ENCODE peak calls at places on chromosomes 1 and 21, in nine cellular contexts. E is frontal cortex; W is brain microvascular endothelial cell; O is HCEC 1CT; Q is mucosa of descending colon; V is CD4-positive, alpha-beta T cell; I is Caki2; N is GM20000; B is M059J. G is an unnamed sample.

GRCh38 chr1:226977288-226977972 is 37.3 kb downstream of the COQ8A start:
- DNase-seq in O (no peak), B (no peak), W (no peak), N (no peak), Q (no peak), I (no peak), E (no peak), V (no peak), G (no peak)

GRCh38 chr1:6279721-6280383 is 19.0 kb upstream of the GPR153 start:
- DNase-seq in B (no peak), I (no peak), N (no peak), E (no peak), O (no peak), W (no peak), V (no peak), Q (no peak), G (no peak)

GRCh38 chr1:157878059-157878458 is 36.5 kb upstream of the CD5L start:
- DNase-seq in N (peak; percentile 16), Q (no peak), W (peak; percentile 18), E (no peak), V (no peak), I (peak; percentile 39), O (peak; percentile 52), B (peak; percentile 56), G (peak; percentile 1)

GRCh38 chr1:12006167-12006921 is 13.0 kb upstream of the MIIP start:
- DNase-seq in N (no peak), Q (no peak), I (no peak), W (no peak), B (no peak), O (no peak), E (no peak), V (no peak), G (no peak)

GRCh38 chr21:28213221-28213620 is 779.5 kb downstream of the LTN1 start:
- DNase-seq in Q (no peak), W (no peak), O (no peak), I (no peak), V (no peak), E (no peak), N (no peak), B (no peak), G (no peak)

GRCh38 chr1:52571783-52572182 is 18.9 kb upstream of the TUT4 start:
- DNase-seq in Q (no peak), B (peak; percentile 44), V (no peak), N (no peak), E (no peak), O (peak; percentile 48), W (no peak), I (peak; percentile 90), G (no peak)

GRCh38 chr1:43345119-43345518 is 7.5 kb downstream of the MPL start:
- DNase-seq in E (no peak), O (no peak), Q (no peak), I (no peak), B (peak; percentile 40), N (no peak), W (no peak), V (no peak), G (no peak)

GRCh38 chr1:4346141-4346540 is 308.3 kb upstream of the AJAP1 start:
- DNase-seq in B (no peak), I (peak; percentile 25), V (no peak), E (no peak), O (no peak), Q (no peak), W (no peak), N (no peak), G (no peak)

GRCh38 chr1:201739492-201740085 is 89.4 kb upstream of the IPO9 start:
- DNase-seq in E (peak; percentile 60), Q (peak; percentile 78), N (peak; percentile 54), V (peak; percentile 51), B (no peak), O (no peak), W (no peak), I (no peak), G (peak; percentile 23)

GRCh38 chr1:98452162-98452561 is 209.4 kb upstream of the SNX7 start:
- DNase-seq in E (no peak), I (no peak), O (no peak), V (no peak), Q (no peak), W (no peak), B (no peak), N (no peak), G (no peak)

GRCh38 chr1:229114315-229114714 is 156.6 kb upstream of the RAB4A start:
- DNase-seq in Q (no peak), I (no peak), V (no peak), B (no peak), O (no peak), N (no peak), E (no peak), W (no peak), G (no peak)

G was measured in T-helper 2 cell.